ENCODE peak calls at places on chromosomes 13 and 19, in eight cellular contexts. F is skeletal muscle cell, G is astrocyte of the cerebellum, D is hepatic stellate cell, E is germinal center, C is NCI-H2171, A is LoVo, U is HL-60. V is an unnamed sample.

GRCh38 chr19:30546332-30546731 is 174.1 kb downstream of the ZNF536 start:
- DNase-seq in F (no peak), G (no peak), D (no peak), E (no peak), C (no peak), A (no peak), U (no peak), V (no peak)

GRCh38 chr13:93318538-93318937 is 91.9 kb downstream of the GPC6 start:
- DNase-seq in F (no peak), G (no peak), D (no peak), E (no peak), C (no peak), A (no peak), U (peak; percentile 18), V (no peak)

GRCh38 chr19:14562660-14563589 is 8.9 kb downstream of the NDUFB7 start:
- DNase-seq in F (no peak), G (no peak), D (no peak), E (no peak), C (no peak), A (no peak), U (no peak), V (no peak)

GRCh38 chr13:33146843-33147611 is 130.8 kb downstream of the KL start:
- DNase-seq in F (no peak), G (no peak), D (no peak), E (no peak), C (no peak), A (no peak), U (no peak), V (no peak)

GRCh38 chr13:64078480-64078936 is 2662.9 kb upstream of the PCDH20 start:
- DNase-seq in F (no peak), G (no peak), D (no peak), E (no peak), C (no peak), A (no peak), U (no peak), V (no peak)

GRCh38 chr19:40246292-40247073 is 20.0 kb upstream of the CCNP start:
- DNase-seq in F (no peak), G (no peak), D (no peak), E (no peak), C (peak; percentile 37), A (no peak), U (no peak), V (no peak)

GRCh38 chr19:48571378-48572162 is 19.6 kb downstream of the SULT2B1 start:
- DNase-seq in F (no peak), G (no peak), D (no peak), E (no peak), C (no peak), A (no peak), U (no peak), V (no peak)

GRCh38 chr19:5111051-5111450 is 142.1 kb downstream of the KDM4B start:
- DNase-seq in F (no peak), G (no peak), D (no peak), E (no peak), C (no peak), A (no peak), U (no peak), V (no peak)

GRCh38 chr19:49699364-49699763 is 8.4 kb downstream of the CPT1C start:
- DNase-seq in F (no peak), G (no peak), D (no peak), E (no peak), C (no peak), A (no peak), U (no peak), V (no peak)

GRCh38 chr13:44140146-44140545 is 233.5 kb upstream of the SERP2 start:
- DNase-seq in F (no peak), G (no peak), D (no peak), E (no peak), C (no peak), A (no peak), U (no peak), V (no peak)

GRCh38 chr13:42258747-42259146 is 13.2 kb upstream of the AKAP11 start:
- DNase-seq in F (no peak), G (no peak), D (no peak), E (no peak), C (peak; percentile 69), A (no peak), U (no peak), V (no peak)

GRCh38 chr19:18278521-18279265 is 2.7 kb downstream of the JUND start:
- DNase-seq in F (no peak), G (no peak), D (no peak), E (no peak), C (no peak), A (no peak), U (peak; percentile 30), V (peak; percentile 38)

GRCh38 chr13:24301911-24302310 is 7.5 kb upstream of the C1QTNF9 start:
- DNase-seq in F (no peak), G (no peak), D (no peak), E (no peak), C (no peak), A (no peak), U (no peak), V (no peak)

GRCh38 chr19:43784981-43785808 is 4.4 kb upstream of the KCNN4 start:
- DNase-seq in F (no peak), G (no peak), D (peak; percentile 70), E (peak; percentile 70), C (no peak), A (peak; percentile 78), U (no peak), V (peak; percentile 86)

GRCh38 chr19:7292352-7292949 is 1.8 kb downstream of the INSR start:
- DNase-seq in F (no peak), G (no peak), D (no peak), E (no peak), C (no peak), A (no peak), U (no peak), V (no peak)

GRCh38 chr19:6064016-6064702 is 46.1 kb downstream of the RFX2 start:
- DNase-seq in F (no peak), G (no peak), D (no peak), E (no peak), C (no peak), A (peak; percentile 6), U (no peak), V (peak; percentile 79)

GRCh38 chr13:108807841-108808240 is 178.4 kb downstream of the MYO16 start:
- DNase-seq in F (no peak), G (no peak), D (no peak), E (no peak), C (no peak), A (no peak), U (no peak), V (no peak)

V was measured in PC-9.